ENCODE peak calls at places on chromosome 7, in seven cellular contexts. D is neural progenitor cell, S is MM.1S, E is PC-3, K is hepatocyte, B is GM23338, O is HCT116. P is an unnamed sample.

GRCh38 chr7:27095050-27095896 is 527 bp downstream of the HOXA1 start:
- DNase-seq in D (peak), S (no peak), E (no peak), K (no peak), B (peak), O (no peak), P (peak)

GRCh38 chr7:49247759-49248158 is 323.4 kb downstream of the CDC14C start:
- DNase-seq in D (no peak), S (no peak), E (no peak), K (no peak), B (peak), O (no peak), P (no peak)

GRCh38 chr7:142469653-142470335 is 211.9 kb upstream of the PRSS58 start:
- DNase-seq in D (no peak), S (no peak), E (no peak), K (no peak), B (no peak), O (no peak), P (no peak)

GRCh38 chr7:92448185-92448747 is 984 bp downstream of the GATAD1 start:
- DNase-seq in D (peak), S (peak), E (peak), K (peak), B (peak), O (peak), P (peak)

GRCh38 chr7:51062222-51062987 is 254.2 kb downstream of the COBL start:
- DNase-seq in D (peak), S (no peak), E (no peak), K (no peak), B (no peak), O (no peak), P (no peak)

GRCh38 chr7:34138483-34138882 is 233.1 kb downstream of the BMPER start:
- DNase-seq in D (no peak), S (no peak), E (no peak), K (no peak), B (peak), O (no peak), P (no peak)

GRCh38 chr7:31633894-31634494 is 53.0 kb upstream of the PPP1R17 start:
- DNase-seq in D (peak), S (peak), E (peak), K (peak), B (peak), O (peak), P (peak)

GRCh38 chr7:11346312-11346711 is 372.6 kb downstream of the PHF14 start:
- DNase-seq in D (no peak), S (no peak), E (peak), K (peak), B (no peak), O (no peak), P (no peak)

GRCh38 chr7:141754939-141755338 is 9.0 kb upstream of the TAS2R3 start:
- DNase-seq in D (peak), S (peak), E (peak), K (peak), B (peak), O (no peak), P (peak)

GRCh38 chr7:12927635-12928434 is 240.4 kb downstream of the ARL4A start:
- DNase-seq in D (no peak), S (no peak), E (no peak), K (no peak), B (no peak), O (no peak), P (no peak)

GRCh38 chr7:155001756-155002410 is 1.0 kb downstream of the PAXIP1 start:
- DNase-seq in D (no peak), S (no peak), E (peak), K (peak), B (no peak), O (no peak), P (peak)

GRCh38 chr7:111987115-111987826 is 218.9 kb downstream of the DOCK4 start:
- DNase-seq in D (no peak), S (no peak), E (peak), K (no peak), B (no peak), O (no peak), P (peak)

GRCh38 chr7:135467207-135467711 is 42.6 kb downstream of the CNOT4 start:
- DNase-seq in D (no peak), S (no peak), E (peak), K (peak), B (no peak), O (no peak), P (no peak)

GRCh38 chr7:99121496-99122021 is 22.3 kb downstream of the SMURF1 start:
- DNase-seq in D (no peak), S (no peak), E (no peak), K (no peak), B (no peak), O (no peak), P (no peak)

GRCh38 chr7:95527033-95527775 is 41.5 kb downstream of the ASB4 start:
- DNase-seq in D (peak), S (peak), E (peak), K (peak), B (peak), O (peak), P (peak)

GRCh38 chr7:145331076-145331475 is 495.2 kb upstream of the TPK1 start:
- DNase-seq in D (peak), S (no peak), E (no peak), K (no peak), B (peak), O (no peak), P (no peak)

GRCh38 chr7:14377646-14378266 is 388.3 kb upstream of the ETV1 start:
- DNase-seq in D (no peak), S (no peak), E (no peak), K (no peak), B (no peak), O (no peak), P (no peak)

GRCh38 chr7:159121476-159121875 is 23.2 kb downstream of the VIPR2 start:
- DNase-seq in D (no peak), S (no peak), E (no peak), K (no peak), B (no peak), O (no peak), P (no peak)
- TF ChIP-seq EZH2phosphoT487 in D (no peak), S (no peak), E (no peak), K (no peak), B (no peak), O (no peak), P (no peak)

GRCh38 chr7:129373651-129374428 is 60.4 kb upstream of the STRIP2 start:
- DNase-seq in D (no peak), S (no peak), E (no peak), K (no peak), B (no peak), O (no peak), P (no peak)
- H3K27ac ChIP-seq in D (no peak), S (no peak), E (no peak), K (no peak), B (no peak), O (no peak), P (no peak)

DNA sequence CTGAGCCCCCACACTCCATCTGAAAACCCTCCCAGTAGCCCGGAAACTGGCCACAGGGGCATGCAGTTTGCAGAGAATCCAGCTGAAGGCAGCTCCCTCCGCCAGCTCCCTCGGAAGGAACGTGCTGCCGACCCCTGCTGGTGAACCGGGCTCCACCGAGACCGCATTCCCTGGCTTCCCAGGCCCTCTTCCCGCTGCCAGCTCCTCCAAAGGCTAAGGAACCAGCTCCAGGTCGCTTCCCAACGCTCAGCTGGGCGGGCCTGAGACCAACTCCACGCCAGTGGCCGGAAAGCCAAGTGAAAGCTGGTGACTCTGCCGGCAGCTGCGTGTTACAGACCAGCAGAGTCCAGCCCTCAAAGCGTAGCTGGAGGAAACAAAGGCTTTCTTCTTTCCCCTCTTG is 35.8 kb downstream of the GPER1 start:
- DNase-seq in D (peak), S (no peak), E (no peak), K (peak), B (peak), O (no peak), P (no peak)
- TF ChIP-seq CTCF in D (peak), S (no peak), E (no peak), K (peak), B (peak), O (no peak), P (no peak)

DNA sequence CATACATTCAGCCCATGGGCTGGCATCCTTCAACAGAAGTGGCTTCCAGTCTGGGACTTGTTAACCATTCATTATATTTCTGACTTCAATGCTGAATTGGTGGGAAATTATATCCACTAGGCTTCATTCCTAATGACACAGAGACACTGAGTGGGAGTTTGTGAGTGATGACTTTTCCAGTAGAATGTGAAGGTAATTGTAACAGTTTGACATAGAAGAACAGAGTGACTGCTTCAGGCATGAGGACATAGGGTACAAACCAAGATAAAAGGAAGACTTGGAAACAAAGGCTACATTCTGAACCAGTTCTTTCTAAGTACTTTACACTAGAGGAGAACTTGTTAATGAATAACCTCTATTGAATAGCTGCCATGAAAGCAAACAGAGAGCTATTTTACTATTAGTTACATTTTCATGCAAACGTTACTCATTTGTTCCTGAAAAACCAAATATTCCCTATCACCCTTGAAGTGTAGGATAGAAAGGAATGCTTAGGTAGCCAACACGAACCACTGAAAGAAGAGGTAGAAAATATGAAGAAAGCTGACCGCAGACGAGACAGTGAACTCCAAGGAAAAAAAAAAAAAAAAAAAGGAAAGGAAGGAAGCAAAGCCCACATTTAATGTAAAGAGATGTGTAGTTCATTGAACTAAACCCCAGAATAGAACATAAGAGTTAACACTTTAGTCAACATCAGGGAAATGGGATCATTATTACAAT is 237.0 kb upstream of the SEMA3C start:
- DNase-seq in D (no peak), S (no peak), E (peak), K (peak), B (peak), O (peak), P (no peak)
- TF ChIP-seq EZH2phosphoT487 in D (no peak), S (no peak), E (no peak), K (no peak), B (no peak), O (no peak), P (no peak)

GRCh38 chr7:151727579-151728285 is 149.2 kb downstream of the PRKAG2 start:
- DNase-seq in D (peak), S (no peak), E (peak), K (peak), B (no peak), O (peak), P (no peak)

GRCh38 chr7:151729521-151729921 is 147.4 kb downstream of the PRKAG2 start:
- DNase-seq in D (no peak), S (no peak), E (no peak), K (no peak), B (no peak), O (no peak), P (no peak)

GRCh38 chr7:151728746-151729145 is 148.2 kb downstream of the PRKAG2 start:
- DNase-seq in D (no peak), S (no peak), E (no peak), K (no peak), B (no peak), O (no peak), P (no peak)

GRCh38 chr7:151726875-151727578 is 149.9 kb downstream of the PRKAG2 start:
- DNase-seq in D (no peak), S (no peak), E (no peak), K (no peak), B (no peak), O (no peak), P (no peak)

DNA sequence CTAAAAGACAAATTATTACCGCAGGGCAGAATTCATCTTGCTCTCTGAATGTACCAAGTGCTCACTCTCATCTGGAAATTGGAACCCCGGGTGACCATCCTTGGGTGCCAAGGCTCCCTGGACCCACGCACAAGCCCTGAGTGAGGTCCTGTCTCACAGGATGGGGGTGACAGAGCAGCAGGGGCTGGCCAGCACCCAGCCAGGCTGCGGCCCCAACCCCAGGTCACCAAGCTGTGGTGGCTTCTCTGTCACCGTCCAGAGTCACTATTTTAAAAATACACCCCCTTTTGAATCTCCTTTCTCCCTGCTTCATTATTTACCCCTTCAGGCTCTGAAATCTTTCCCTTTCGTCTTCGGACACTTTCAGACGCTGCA is 148.6 kb downstream of the PRKAG2 start:
- DNase-seq in D (no peak), S (no peak), E (no peak), K (no peak), B (no peak), O (no peak), P (no peak)
- H3K27ac ChIP-seq in D (no peak), S (no peak), E (no peak), K (peak), B (no peak), O (peak), P (no peak)

GRCh38 chr7:48188776-48189520 is 17.7 kb downstream of the ABCA13 start:
- DNase-seq in D (no peak), S (no peak), E (no peak), K (no peak), B (peak), O (no peak), P (no peak)
- TF ChIP-seq CTCF in D (no peak), S (no peak), E (no peak), K (no peak), B (peak), O (no peak), P (no peak)

GRCh38 chr7:106056513-106057203 is 55.5 kb downstream of the SYPL1 start:
- DNase-seq in D (peak), S (peak), E (peak), K (peak), B (peak), O (peak), P (peak)

GRCh38 chr7:106059556-106059955 is 52.6 kb downstream of the SYPL1 start:
- DNase-seq in D (no peak), S (no peak), E (no peak), K (no peak), B (no peak), O (no peak), P (no peak)

GRCh38 chr7:106057204-106057961 is 54.7 kb downstream of the SYPL1 start:
- DNase-seq in D (no peak), S (no peak), E (no peak), K (no peak), B (no peak), O (no peak), P (peak)

GRCh38 chr7:106058925-106059324 is 53.2 kb downstream of the SYPL1 start:
- DNase-seq in D (no peak), S (no peak), E (no peak), K (no peak), B (no peak), O (no peak), P (peak)

DNA sequence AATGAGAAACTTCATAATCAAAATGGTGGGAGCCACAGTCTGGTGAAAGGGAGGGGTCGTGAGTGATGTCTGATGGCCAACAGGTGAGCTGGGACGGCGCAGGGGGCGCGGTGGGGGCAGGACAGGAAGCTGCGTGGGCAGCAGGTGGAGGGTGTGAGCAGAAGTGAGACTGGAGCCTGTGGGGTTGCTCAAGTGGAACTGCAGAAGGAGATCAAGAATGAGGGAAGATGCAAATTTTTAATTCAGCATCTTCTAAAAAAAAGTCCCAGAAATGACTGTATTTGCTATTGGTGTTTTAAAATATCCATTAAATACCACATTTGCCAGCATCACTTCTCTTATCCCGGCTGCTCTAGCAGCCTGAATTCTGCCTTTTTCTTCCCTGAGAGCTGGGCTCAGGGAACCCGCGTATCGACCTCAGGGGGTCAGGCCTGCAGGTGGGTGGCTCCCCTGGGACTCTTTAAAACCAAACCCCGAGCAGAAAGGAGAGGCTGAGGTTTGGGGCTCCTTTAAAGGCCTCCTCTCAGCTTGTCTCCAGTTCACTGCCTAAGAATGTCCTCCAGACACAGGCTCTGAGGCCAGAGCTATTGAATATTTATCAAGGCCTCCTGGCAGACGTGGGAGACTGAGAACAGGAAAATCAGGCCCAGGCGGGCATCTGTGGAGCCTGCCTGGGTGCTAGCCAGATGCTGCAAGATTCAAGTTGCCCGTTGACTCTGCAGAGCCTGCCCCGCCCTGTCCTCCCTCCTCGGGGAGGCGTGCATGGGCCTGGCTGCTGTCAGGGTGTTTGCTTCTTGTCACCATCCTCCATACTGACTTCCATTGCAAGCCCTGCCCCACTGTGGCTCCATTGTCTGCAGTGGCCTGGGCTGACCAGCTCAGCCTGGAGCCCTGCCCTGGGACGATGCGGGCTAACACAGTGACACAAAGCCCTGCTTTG is 53.9 kb downstream of the SYPL1 start:
- DNase-seq in D (peak), S (no peak), E (peak), K (no peak), B (no peak), O (no peak), P (peak)
- TF ChIP-seq EZH2phosphoT487 in D (no peak), S (no peak), E (no peak), K (no peak), B (no peak), O (no peak), P (no peak)

P was measured in OCI-LY7.